ENCODE peak calls at places on chromosomes 3 and 15, in four cellular contexts. Q is IMR-90; F is stimulated activated effector memory CD8-positive, alpha-beta T cell treated with anti-CD3 and anti-CD28 coated beads, Interleukin-12 subunit alpha, Interleukin-12 subunit beta, amount 100 ng/mL, for 72 hours; E is AG04449. Y is an unnamed sample.

GRCh38 chr15:35858707-35859106 is 312.7 kb upstream of the DPH6 start:
- DNase-seq in Q (peak), F (no peak), E (no peak), Y (no peak)

GRCh38 chr3:37871858-37872257 is 10.2 kb downstream of the CTDSPL start:
- DNase-seq in F (no peak), Q (no peak), E (no peak), Y (no peak)

GRCh38 chr3:126517291-126517951 is at the start of gene UROC1:
- DNase-seq in Q (no peak), F (no peak), E (no peak), Y (no peak)

GRCh38 chr3:102215166-102215565 is 219.6 kb upstream of the ZPLD1 start:
- DNase-seq in E (no peak), F (no peak), Q (no peak), Y (no peak)

GRCh38 chr3:193863657-193864323 is 270.8 kb downstream of the OPA1 start:
- DNase-seq in Q (peak), E (no peak), F (no peak), Y (no peak)

GRCh38 chr3:41660510-41660909 is 301.4 kb downstream of the ULK4 start:
- DNase-seq in Q (no peak), F (no peak), E (no peak), Y (no peak)

GRCh38 chr3:123352134-123352554 is 96.7 kb downstream of the ADCY5 start:
- DNase-seq in F (no peak), E (no peak), Q (no peak), Y (no peak)

GRCh38 chr3:132253262-132253878 is 63.8 kb upstream of the ACP3 start:
- DNase-seq in F (no peak), E (no peak), Q (peak), Y (peak)

GRCh38 chr15:32651229-32651837 is 9.8 kb downstream of the SCG5 start:
- DNase-seq in E (peak), F (peak), Q (peak), Y (peak)

GRCh38 chr15:98970799-98971198 is 36.8 kb downstream of the PGPEP1L start:
- DNase-seq in Q (no peak), E (no peak), F (no peak), Y (no peak)

GRCh38 chr3:171402281-171402680 is 57.9 kb downstream of the TNIK start:
- DNase-seq in E (no peak), Q (no peak), F (no peak), Y (no peak)

GRCh38 chr3:191499307-191500125 is 38.6 kb downstream of the PYDC2 start:
- DNase-seq in E (no peak), F (no peak), Q (peak), Y (no peak)

GRCh38 chr15:77070180-77070499 is 769 bp downstream of the TSPAN3 start:
- DNase-seq in E (no peak), Q (no peak), F (no peak), Y (no peak)

GRCh38 chr3:69774029-69774428 is 34.8 kb downstream of the MITF start:
- DNase-seq in F (no peak), E (no peak), Q (no peak), Y (no peak)

GRCh38 chr15:43505723-43506122 is 11.7 kb upstream of the MAP1A start:
- DNase-seq in E (peak), Q (peak), F (no peak), Y (no peak)

GRCh38 chr3:81245505-81245904 is 515.9 kb downstream of the GBE1 start:
- DNase-seq in Q (no peak), E (no peak), F (no peak), Y (no peak)

GRCh38 chr15:35705885-35706590 is 160.1 kb upstream of the DPH6 start:
- DNase-seq in F (no peak), Q (peak), E (no peak), Y (no peak)

GRCh38 chr3:194688207-194688711 is 2.6 kb downstream of the FAM43A start:
- DNase-seq in E (no peak), Q (peak), F (no peak), Y (peak)

GRCh38 chr3:5583920-5584319 is 396.4 kb downstream of the EDEM1 start:
- DNase-seq in F (no peak), Q (no peak), E (no peak), Y (no peak)

GRCh38 chr3:174540536-174540935 is 318.6 kb upstream of the NAALADL2 start:
- DNase-seq in F (no peak), E (no peak), Q (no peak), Y (no peak)

GRCh38 chr3:14432996-14433572 is 30.7 kb downstream of the SLC6A6 start:
- DNase-seq in E (no peak), F (no peak), Q (no peak), Y (no peak)

GRCh38 chr3:81744366-81744765 is 17.1 kb downstream of the GBE1 start:
- DNase-seq in Q (peak), F (no peak), E (peak), Y (no peak)

GRCh38 chr3:63918321-63918720 is 6.1 kb upstream of the SCAANT1 start:
- DNase-seq in Q (peak), E (no peak), F (no peak), Y (no peak)

GRCh38 chr3:16837602-16838001 is 47.2 kb upstream of the PLCL2 start:
- DNase-seq in E (no peak), F (no peak), Q (no peak), Y (no peak)

GRCh38 chr15:51499379-51499976 is 123.1 kb downstream of the DMXL2 start:
- DNase-seq in F (no peak), Q (peak), E (no peak), Y (peak)

GRCh38 chr3:59451041-59451763 is 401.4 kb upstream of the CFAP20DC start:
- DNase-seq in Q (no peak), E (no peak), F (peak), Y (peak)

GRCh38 chr3:13707456-13707855 is 158.5 kb downstream of the FBLN2 start:
- DNase-seq in E (no peak), F (no peak), Q (no peak), Y (no peak)

GRCh38 chr15:93209690-93210425 is 120.8 kb upstream of the RGMA start:
- DNase-seq in F (no peak), Q (no peak), E (no peak), Y (no peak)

GRCh38 chr15:38002883-38003477 is 68.5 kb downstream of the TMCO5A start:
- DNase-seq in E (no peak), Q (peak), F (no peak), Y (peak)

GRCh38 chr15:79016527-79017170 is 71.8 kb upstream of the CTSH start:
- DNase-seq in F (no peak), E (no peak), Q (no peak), Y (no peak)

GRCh38 chr15:77031376-77032050 is 36.6 kb downstream of the PSTPIP1 start:
- DNase-seq in F (peak), Q (peak), E (no peak), Y (peak)

GRCh38 chr3:102466001-102466400 is 31.2 kb downstream of the ZPLD1 start:
- DNase-seq in F (no peak), E (no peak), Q (no peak), Y (no peak)

Y was measured in GM20000.